ENCODE peak calls at places on chromosomes 11 and 22, in seven cellular contexts. U is uterus, L is thyroid gland, W is AG04450, C is IMR-90, G is mammary epithelial cell, R is heart right ventricle. F is an unnamed sample.
A peak's percentile ranks its signal among the peaks of the same experiment; 100 is the strongest.

GRCh38 chr11:14645985-14646900 is 2.6 kb downstream of the PDE3B start:
- DNase-seq in C (no peak), U (no peak), R (no peak), L (no peak), G (no peak), W (no peak), F (no peak)

GRCh38 chr11:1113405-1114201 is 38.9 kb downstream of the MUC2 start:
- DNase-seq in C (no peak), L (no peak), R (no peak), W (no peak), G (no peak), U (no peak), F (no peak)

GRCh38 chr11:58905141-58905715 is 34.1 kb upstream of the GLYATL1 start:
- DNase-seq in U (no peak), G (peak; percentile 74), R (peak; percentile 31), W (no peak), C (peak; percentile 70), L (no peak), F (peak; percentile 75)

GRCh38 chr11:3074912-3075589 is 17.8 kb upstream of the CARS1 start:
- DNase-seq in G (no peak), W (no peak), L (peak; percentile 94), U (no peak), R (no peak), C (no peak), F (no peak)

GRCh38 chr11:126025822-126026221 is 36.8 kb downstream of the CDON start:
- DNase-seq in L (no peak), W (no peak), U (no peak), R (no peak), C (no peak), G (no peak), F (no peak)

GRCh38 chr11:100712618-100713017 is 25.5 kb downstream of the ARHGAP42 start:
- DNase-seq in L (no peak), C (no peak), W (no peak), R (no peak), G (no peak), U (no peak), F (no peak)

GRCh38 chr22:38074181-38075104 is 9.5 kb downstream of the SLC16A8 start:
- DNase-seq in G (peak; percentile 20), C (peak; percentile 41), W (peak; percentile 10), L (no peak), R (no peak), U (no peak), F (no peak)

GRCh38 chr22:47474895-47475294 is 712.4 kb downstream of the TBC1D22A start:
- DNase-seq in U (no peak), W (no peak), L (no peak), R (no peak), C (no peak), G (no peak), F (no peak)

GRCh38 chr11:29119691-29120328 is 897.0 kb downstream of the KCNA4 start:
- DNase-seq in R (no peak), L (peak; percentile 13), W (peak; percentile 90), G (peak; percentile 16), C (peak; percentile 99), U (no peak), F (peak; percentile 89)

GRCh38 chr11:120652705-120653335 is 141.3 kb downstream of the GRIK4 start:
- DNase-seq in G (no peak), R (no peak), U (no peak), L (no peak), C (peak; percentile 13), W (no peak), F (no peak)

GRCh38 chr11:125517116-125517804 is 21.2 kb upstream of the FEZ1 start:
- DNase-seq in C (peak; percentile 86), U (peak; percentile 42), R (no peak), L (no peak), W (peak; percentile 62), G (no peak), F (no peak)

GRCh38 chr11:114321621-114322257 is 25.5 kb downstream of the NNMT start:
- DNase-seq in U (peak; percentile 60), W (peak; percentile 61), C (peak; percentile 91), L (peak; percentile 11), R (peak; percentile 32), G (peak; percentile 76), F (peak; percentile 56)

GRCh38 chr22:45671051-45671782 is 417 bp upstream of the ATXN10 start:
- DNase-seq in C (no peak), G (no peak), R (peak; percentile 18), U (peak; percentile 54), W (no peak), L (peak; percentile 10), F (no peak)

GRCh38 chr11:59193741-59194140 is 19.0 kb downstream of the MPEG1 start:
- DNase-seq in G (no peak), U (no peak), L (no peak), C (no peak), W (no peak), R (no peak), F (no peak)

GRCh38 chr11:101508370-101508769 is 75.4 kb downstream of the TRPC6 start:
- DNase-seq in U (no peak), G (no peak), R (no peak), L (no peak), W (no peak), C (no peak), F (no peak)

GRCh38 chr11:54946429-54946828 is 239.8 kb downstream of the OR4A5 start:
- DNase-seq in G (no peak), L (no peak), U (no peak), W (no peak), R (no peak), C (no peak), F (no peak)
- H3K9me3 ChIP-seq in G (peaks cover 17% of the 10 kb centered on the region), L (no peaks in the 10 kb centered on the region), U (peaks cover 11% of the 10 kb centered on the region), W (peaks cover 7% of the 10 kb centered on the region), R (peaks cover 61% of the 10 kb centered on the region), C (peaks cover 2% of the 10 kb centered on the region), F (peaks cover 14% of the 10 kb centered on the region)

DNA sequence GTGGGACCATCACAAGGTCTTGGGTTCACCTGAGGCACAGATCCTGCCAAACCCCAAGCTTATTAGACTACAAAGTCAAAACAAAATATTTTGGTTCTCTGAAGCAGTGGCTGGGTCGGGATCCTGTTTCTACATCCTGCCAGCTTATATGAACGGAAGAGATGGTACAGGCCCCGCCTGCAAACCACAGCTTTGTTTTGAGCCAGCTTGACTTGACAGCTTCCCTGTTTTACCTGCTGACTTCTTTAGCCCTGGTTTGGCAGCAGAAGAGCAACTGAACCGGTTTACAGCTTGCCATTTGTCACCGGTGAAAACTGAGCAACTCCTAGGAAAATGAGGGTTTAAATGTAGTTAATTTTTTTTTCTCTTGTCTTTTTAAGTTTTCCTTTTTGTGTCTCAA is 11.4 kb downstream of the PACS1 start:
- DNase-seq in L (peak; percentile 43), U (no peak), C (no peak), R (peak; percentile 26), G (peak; percentile 77), W (no peak), F (no peak)
- H3K4me3 ChIP-seq in L (no peak overlapping the region), U (no peak overlapping the region), C (no peak overlapping the region), R (no peak overlapping the region), G (no peak overlapping the region), W (no peak overlapping the region), F (no peak overlapping the region)

GRCh38 chr11:119339581-119340334 is 925 bp downstream of the C1QTNF5 start:
- DNase-seq in G (no peak), L (peak; percentile 60), C (no peak), U (peak; percentile 76), R (peak; percentile 85), W (no peak), F (peak; percentile 42)
- H3K27me3 ChIP-seq in G (peaks cover 12% of the 10 kb centered on the region), L (no peaks in the 10 kb centered on the region), C (no peaks in the 10 kb centered on the region), U (no peaks in the 10 kb centered on the region), R (no peaks in the 10 kb centered on the region), W (peaks cover 15% of the 10 kb centered on the region), F (no peaks in the 10 kb centered on the region)

DNA sequence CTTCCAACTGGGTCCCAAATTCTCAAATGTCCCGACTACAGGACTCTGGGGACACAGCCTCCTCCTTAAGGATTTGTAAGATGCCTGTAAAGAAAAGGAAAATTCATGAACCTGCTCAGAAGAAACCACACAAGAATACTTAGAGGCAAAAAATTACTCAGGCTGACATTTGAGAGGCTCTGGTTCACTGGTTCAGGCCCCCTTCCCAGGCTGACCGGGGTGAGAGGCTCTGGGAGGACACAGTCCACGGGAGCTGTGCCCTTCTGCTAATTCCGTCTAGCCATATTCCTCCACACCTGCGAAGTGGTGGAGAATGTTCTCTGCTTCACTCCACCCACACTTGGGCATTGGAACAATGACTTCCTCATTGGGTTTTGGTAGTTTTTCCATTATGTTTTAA is 74.8 kb upstream of the TMEM45B start:
- DNase-seq in G (no peak), U (no peak), L (no peak), C (no peak), R (no peak), W (no peak), F (no peak)
- H3K9me3 ChIP-seq in G (no peaks in the 10 kb centered on the region), U (no peaks in the 10 kb centered on the region), L (no peaks in the 10 kb centered on the region), C (no peaks in the 10 kb centered on the region), R (no peaks in the 10 kb centered on the region), W (no peaks in the 10 kb centered on the region), F (no peaks in the 10 kb centered on the region)

DNA sequence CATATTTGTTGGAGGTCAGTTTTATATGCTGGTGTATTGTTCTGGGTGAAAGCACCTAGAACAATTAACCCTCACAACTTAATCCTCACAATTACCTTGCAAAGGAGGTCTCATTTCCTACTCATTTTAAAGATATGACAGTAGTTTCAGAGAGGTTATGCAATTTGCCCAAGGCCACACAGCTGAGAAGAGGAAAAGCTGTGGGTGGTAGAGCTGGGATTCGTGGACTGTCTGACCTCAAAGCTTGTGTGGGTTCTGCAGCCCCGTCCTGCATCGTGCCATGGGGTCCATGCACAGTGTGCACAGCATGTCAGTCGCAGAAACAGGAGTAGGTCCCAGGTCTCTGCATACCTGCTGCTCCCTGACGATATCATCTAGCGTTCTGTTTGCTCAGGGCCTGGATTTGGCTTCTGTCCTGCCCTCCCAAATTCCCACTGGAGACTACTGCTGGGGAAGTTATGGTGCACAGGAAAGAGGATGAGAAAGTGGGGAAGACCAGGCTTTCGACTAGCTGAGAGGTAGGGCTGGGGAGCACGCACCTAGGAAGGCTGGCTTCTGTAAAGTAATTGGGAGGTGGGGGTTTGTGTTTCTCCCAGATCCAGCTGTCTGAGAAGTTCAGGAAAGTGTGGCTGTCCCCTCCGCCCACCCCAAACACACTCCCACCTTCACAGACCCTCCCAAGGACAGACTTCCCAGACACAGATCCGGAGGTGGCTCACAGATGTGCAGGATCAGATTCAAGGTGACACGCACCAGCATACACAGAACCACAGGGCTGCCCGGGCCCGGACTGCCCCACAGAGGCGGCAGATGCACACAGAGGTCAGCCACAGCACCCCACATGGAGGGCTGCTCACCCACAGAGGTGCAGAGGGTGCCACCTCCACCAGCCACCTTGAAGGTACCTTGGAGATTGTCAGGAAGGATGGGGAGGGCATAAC is 2.0 kb downstream of the BACE1 start:
- DNase-seq in U (no peak), C (no peak), L (no peak), G (no peak), W (no peak), R (no peak), F (no peak)
- H3K4me3 ChIP-seq in U (no peak overlapping the region), C (peak overlapping the region; percentile 56), L (no peak overlapping the region), G (no peak overlapping the region), W (peak overlapping the region; percentile 71), R (peak overlapping the region; percentile 90), F (no peak overlapping the region)

F was measured in MG63.